ENCODE peak calls at places on chromosomes 6 and 20, in ten cellular contexts. S is stomach; I is IMR-90; F is transverse colon; Z is aorta; V is naive thymus-derived CD4-positive, alpha-beta T cell; G is tibial artery; X is HCT116; C is neuronal stem cell; Q is esophagus squamous epithelium. P is an unnamed sample.
A peak's percentile ranks its signal among the peaks of the same experiment; 100 is the strongest.

GRCh38 chr6:154864086-154864430 is 130.8 kb downstream of the SCAF8 start:
- DNase-seq in X (no peak), V (no peak), G (no peak), Z (no peak), F (no peak), C (no peak), S (no peak), Q (no peak), I (no peak), P (no peak)

GRCh38 chr6:135212935-135213334 is 31.8 kb downstream of the MYB start:
- DNase-seq in X (no peak), Q (no peak), V (no peak), G (no peak), C (no peak), I (peak; percentile 75), Z (no peak), F (no peak), S (no peak), P (no peak)

GRCh38 chr20:5657190-5657872 is 92.9 kb upstream of the SHLD1 start:
- DNase-seq in I (peak; percentile 99), C (no peak), Z (peak; percentile 55), X (no peak), G (no peak), S (no peak), F (peak; percentile 25), Q (no peak), V (no peak), P (peak; percentile 27)

GRCh38 chr6:127515234-127515793 is 3.8 kb downstream of the MTCL3 start:
- DNase-seq in Z (no peak), C (peak; percentile 53), X (no peak), S (no peak), G (no peak), V (peak; percentile 9), Q (no peak), F (no peak), I (no peak), P (no peak)

GRCh38 chr6:148037496-148037895 is 305.1 kb upstream of the SASH1 start:
- DNase-seq in Q (no peak), I (peak; percentile 50), C (no peak), V (no peak), F (no peak), G (no peak), S (no peak), X (no peak), Z (no peak), P (no peak)

GRCh38 chr20:44496976-44497375 is 21.3 kb downstream of the TTPAL start:
- DNase-seq in I (peak; percentile 96), Z (no peak), C (no peak), S (no peak), G (no peak), Q (no peak), X (peak; percentile 39), F (no peak), V (no peak), P (no peak)

GRCh38 chr6:135008072-135008940 is 46.3 kb downstream of the HBS1L start:
- DNase-seq in C (no peak), S (no peak), F (no peak), Z (no peak), V (no peak), Q (no peak), G (no peak), I (no peak), X (no peak), P (no peak)

GRCh38 chr6:111926731-111927302 is 53.6 kb upstream of the FYN start:
- DNase-seq in X (no peak), Q (no peak), V (no peak), I (no peak), G (no peak), C (no peak), Z (no peak), F (no peak), S (no peak), P (no peak)

GRCh38 chr6:12528171-12528570 is 188.4 kb upstream of the PHACTR1 start:
- DNase-seq in C (no peak), Q (no peak), F (no peak), S (no peak), Z (no peak), V (no peak), I (no peak), G (no peak), X (no peak), P (no peak)

GRCh38 chr6:169088761-169089160 is 164.9 kb downstream of the THBS2 start:
- DNase-seq in V (no peak), Z (no peak), X (no peak), S (no peak), C (no peak), G (no peak), F (no peak), I (no peak), Q (no peak), P (no peak)
- H3K9me3 ChIP-seq in V (peaks cover 10% of the 10 kb centered on the region), Z (peaks cover 2% of the 10 kb centered on the region), X (peaks cover 7% of the 10 kb centered on the region), S (peaks cover 20% of the 10 kb centered on the region), C (no peaks in the 10 kb centered on the region), G (peaks cover 6% of the 10 kb centered on the region), F (peaks cover 7% of the 10 kb centered on the region), I (peaks cover 6% of the 10 kb centered on the region), Q (peaks cover 24% of the 10 kb centered on the region), P (no peaks in the 10 kb centered on the region)

GRCh38 chr6:30264731-30265130 is 51.5 kb upstream of the TRIM26 start:
- DNase-seq in X (no peak), S (no peak), G (no peak), V (no peak), F (no peak), C (no peak), I (peak; percentile 49), Z (no peak), Q (no peak), P (no peak)
- H3K27ac ChIP-seq in X (no peak overlapping the region), S (no peak overlapping the region), G (no peak overlapping the region), V (no peak overlapping the region), F (no peak overlapping the region), C (no peak overlapping the region), I (no peak overlapping the region), Z (no peak overlapping the region), Q (no peak overlapping the region), P (no peak overlapping the region)

DNA sequence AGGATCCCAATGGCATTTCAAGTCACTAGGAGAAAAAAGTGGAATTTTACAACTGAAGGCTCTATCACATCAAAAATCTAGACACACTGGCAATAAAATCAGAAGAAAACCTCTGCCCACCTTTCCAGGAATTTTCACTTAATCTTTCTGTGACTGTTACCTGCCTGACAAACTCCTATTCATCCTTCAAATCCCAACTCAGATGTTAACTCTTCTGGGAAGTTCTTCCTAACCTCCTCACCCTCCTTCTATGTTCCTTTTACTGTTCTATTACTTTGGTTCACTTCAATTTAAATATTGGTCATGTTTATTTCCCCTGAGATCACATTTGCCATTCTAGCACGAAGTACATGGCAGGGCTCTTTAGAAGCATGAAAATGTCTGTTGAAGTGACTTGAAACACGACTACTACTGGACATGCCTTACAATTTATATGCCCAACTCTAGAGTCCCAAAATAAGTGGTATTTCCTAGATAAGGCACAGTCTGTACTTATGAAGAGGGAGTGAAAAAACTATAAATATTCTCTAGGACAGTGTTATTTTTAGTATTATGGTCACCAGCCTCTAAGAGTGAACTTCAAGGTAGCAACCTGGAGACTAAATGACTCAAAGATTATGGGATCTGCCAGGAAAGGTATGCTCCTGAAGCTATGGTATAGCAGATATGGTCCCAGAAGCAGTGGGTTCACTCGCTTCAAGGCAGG is 17.1 kb downstream of the CHD6 start:
- DNase-seq in C (no peak), I (no peak), V (no peak), Q (no peak), X (no peak), G (no peak), F (no peak), S (no peak), Z (no peak), P (no peak)
- H3K9me3 ChIP-seq in C (peaks cover 65% of the 10 kb centered on the region), I (peaks cover 27% of the 10 kb centered on the region), V (peaks cover 60% of the 10 kb centered on the region), Q (peaks cover 56% of the 10 kb centered on the region), X (peaks cover 26% of the 10 kb centered on the region), G (peaks cover 21% of the 10 kb centered on the region), F (peaks cover 32% of the 10 kb centered on the region), S (peaks cover 55% of the 10 kb centered on the region), Z (peaks cover 4% of the 10 kb centered on the region), P (no peaks in the 10 kb centered on the region)

DNA sequence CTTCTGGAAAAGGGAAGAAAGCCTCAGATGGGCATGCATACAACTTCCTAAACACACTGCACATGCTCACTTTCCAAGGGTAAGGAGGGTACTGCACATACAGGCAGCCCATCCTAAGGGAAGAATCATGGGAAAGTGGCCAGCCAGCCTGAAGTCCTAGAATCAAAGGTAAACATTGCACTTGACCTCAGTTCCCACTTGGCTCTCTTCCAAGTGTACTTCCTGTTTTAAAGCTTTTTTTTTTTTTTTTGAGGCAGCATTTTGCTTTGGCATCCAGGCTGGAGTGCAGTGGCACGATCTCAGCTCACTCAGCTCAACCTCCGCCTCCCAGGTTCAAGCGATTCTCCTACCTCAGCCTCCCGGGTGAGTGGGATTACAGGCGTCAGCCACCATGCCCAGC is 225.3 kb upstream of the EPHA7 start:
- DNase-seq in I (no peak), G (no peak), C (no peak), Q (no peak), F (peak; percentile 8), V (no peak), Z (no peak), X (no peak), S (no peak), P (no peak)
- H3K27ac ChIP-seq in I (no peak overlapping the region), G (no peak overlapping the region), C (no peak overlapping the region), Q (no peak overlapping the region), F (no peak overlapping the region), V (no peak overlapping the region), Z (no peak overlapping the region), X (no peak overlapping the region), S (no peak overlapping the region), P (no peak overlapping the region)

DNA sequence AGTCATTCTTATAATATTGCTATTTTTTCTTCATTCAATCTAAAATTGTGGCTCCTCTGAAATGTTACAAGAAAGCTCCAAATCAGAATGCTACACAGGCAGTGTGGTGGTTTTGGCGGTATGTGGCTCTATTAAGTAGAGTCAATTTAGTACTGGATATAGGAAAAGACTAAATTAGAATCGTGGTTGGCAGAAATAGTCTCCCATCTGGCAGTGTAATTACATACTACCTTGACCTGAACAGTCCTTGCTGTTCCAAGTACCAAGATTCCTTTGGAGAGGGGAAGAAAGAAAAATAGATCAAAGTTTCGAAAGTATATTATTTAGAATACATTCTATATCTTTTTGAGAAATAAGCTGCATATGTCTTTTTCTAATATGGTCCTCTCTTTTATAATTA is 78.2 kb downstream of the C6orf118 start:
- DNase-seq in G (no peak), F (no peak), V (no peak), S (no peak), C (no peak), X (no peak), I (no peak), Z (no peak), Q (no peak), P (no peak)
- H3K9me3 ChIP-seq in G (peaks cover 5% of the 10 kb centered on the region), F (no peaks in the 10 kb centered on the region), V (peaks cover under 1% of the 10 kb centered on the region), S (peaks cover 15% of the 10 kb centered on the region), C (peaks cover 4% of the 10 kb centered on the region), X (peaks cover 3% of the 10 kb centered on the region), I (peaks cover 24% of the 10 kb centered on the region), Z (no peaks in the 10 kb centered on the region), Q (peaks cover 6% of the 10 kb centered on the region), P (no peaks in the 10 kb centered on the region)

P was measured in testis.